ENCODE peak calls at places on chromosomes 11 and 22, in seven cellular contexts. V is IMR-90, E is neuronal stem cell, L is mesenchymal stem cell, K is H1, B is mesendoderm, P is H9. Y is an unnamed sample.

GRCh38 chr11:13261600-13262061 is 16.0 kb upstream of the BMAL1 start:
- DNase-seq in E (no peak), L (peak; percentile 93), P (no peak), B (peak; percentile 88), K (no peak), V (peak; percentile 87), Y (peak; percentile 72)

GRCh38 chr11:128956401-128957203 is 13.9 kb upstream of the TP53AIP1 start:
- DNase-seq in E (peak; percentile 67), P (no peak), K (no peak), B (peak; percentile 89), V (peak; percentile 78), L (peak; percentile 80), Y (peak; percentile 48)

GRCh38 chr22:21736948-21737347 is 1.4 kb upstream of the YPEL1 start:
- DNase-seq in P (no peak), K (no peak), V (no peak), B (no peak), E (no peak), L (no peak), Y (no peak)

GRCh38 chr11:70567680-70568503 is 169.6 kb downstream of the CTTN start:
- DNase-seq in K (no peak), L (peak; percentile 54), E (no peak), V (peak; percentile 10), B (peak; percentile 68), P (peak; percentile 60), Y (peak; percentile 71)

GRCh38 chr22:44394246-44395115 is 81.7 kb upstream of the SHISAL1 start:
- DNase-seq in E (no peak), B (no peak), K (no peak), P (peak; percentile 15), L (no peak), V (no peak), Y (no peak)

GRCh38 chr22:32623943-32624342 is 149.3 kb downstream of the FBXO7 start:
- DNase-seq in V (peak; percentile 98), K (no peak), P (no peak), E (no peak), B (no peak), L (peak; percentile 70), Y (no peak)

GRCh38 chr11:76044750-76045320 is 161.5 kb downstream of the WNT11 start:
- DNase-seq in B (no peak), E (no peak), V (no peak), L (no peak), P (no peak), K (no peak), Y (peak; percentile 71)

GRCh38 chr22:40156001-40156516 is 21.7 kb upstream of the TNRC6B start:
- DNase-seq in V (peak; percentile 85), K (peak; percentile 19), E (no peak), P (peak; percentile 69), L (peak; percentile 90), B (peak; percentile 80), Y (peak; percentile 75)

GRCh38 chr22:37454857-37455686 is 27.8 kb upstream of the ELFN2 start:
- DNase-seq in E (no peak), P (no peak), B (peak; percentile 73), L (peak; percentile 96), K (no peak), V (peak; percentile 89), Y (peak; percentile 44)

GRCh38 chr11:10087621-10088225 is 206.3 kb downstream of the SBF2 start:
- DNase-seq in B (no peak), V (no peak), K (no peak), E (no peak), L (no peak), P (no peak), Y (no peak)

GRCh38 chr11:36233226-36233625 is 56.0 kb downstream of the COMMD9 start:
- DNase-seq in K (no peak), P (no peak), B (no peak), V (peak; percentile 16), E (no peak), L (peak; percentile 74), Y (no peak)

GRCh38 chr11:84922836-84923235 is 704.3 kb downstream of the DLG2 start:
- DNase-seq in K (no peak), E (no peak), B (peak; percentile 21), P (no peak), V (no peak), L (no peak), Y (no peak)

GRCh38 chr11:79493555-79494171 is 52.8 kb upstream of the TENM4 start:
- DNase-seq in P (peak; percentile 95), E (peak; percentile 73), L (peak; percentile 55), V (peak; percentile 62), K (peak; percentile 92), B (peak; percentile 93), Y (peak; percentile 76)

GRCh38 chr11:114666760-114667159 is 11.6 kb upstream of the NXPE2 start:
- DNase-seq in E (no peak), B (no peak), V (no peak), P (no peak), K (no peak), L (no peak), Y (no peak)

GRCh38 chr11:88538088-88538487 is 200.6 kb upstream of the CTSC start:
- DNase-seq in K (no peak), B (no peak), P (no peak), V (peak; percentile 56), L (peak; percentile 20), E (no peak), Y (no peak)

GRCh38 chr11:93646399-93646798 is 15.1 kb upstream of the CEP295 start:
- DNase-seq in L (no peak), P (no peak), K (no peak), B (no peak), V (no peak), E (no peak), Y (no peak)

GRCh38 chr22:32775957-32776356 is 25.5 kb upstream of the TIMP3 start:
- DNase-seq in E (no peak), K (no peak), P (no peak), L (no peak), B (peak; percentile 60), V (no peak), Y (no peak)

GRCh38 chr11:114678125-114679036 is at the start of gene NXPE2:
- DNase-seq in P (no peak), E (no peak), L (peak; percentile 79), K (no peak), V (peak; percentile 57), B (no peak), Y (peak; percentile 59)

GRCh38 chr22:39185601-39186012 is 33.1 kb upstream of the CBX7 start:
- DNase-seq in V (peak; percentile 49), E (no peak), K (no peak), L (peak; percentile 84), P (no peak), B (no peak), Y (no peak)

GRCh38 chr11:44568706-44569473 is 3.4 kb downstream of the CD82 start:
- DNase-seq in L (peak; percentile 99), V (peak; percentile 98), P (no peak), B (no peak), K (no peak), E (no peak), Y (peak; percentile 55)

GRCh38 chr11:36034572-36035331 is 90.9 kb downstream of the LDLRAD3 start:
- DNase-seq in V (peak; percentile 90), K (no peak), P (no peak), E (no peak), B (no peak), L (peak; percentile 90), Y (peak; percentile 76)

GRCh38 chr11:16981651-16982194 is 32.5 kb downstream of the PLEKHA7 start:
- DNase-seq in B (peak; percentile 88), P (peak; percentile 49), V (peak; percentile 14), K (peak; percentile 29), E (peak; percentile 76), L (peak; percentile 8), Y (peak; percentile 89)
- H3K9ac ChIP-seq in B (no peak overlapping the region), P (no peak overlapping the region), V (no peak overlapping the region), K (no peak overlapping the region), E (no peak overlapping the region), L (no peak overlapping the region), Y (no peak overlapping the region)

DNA sequence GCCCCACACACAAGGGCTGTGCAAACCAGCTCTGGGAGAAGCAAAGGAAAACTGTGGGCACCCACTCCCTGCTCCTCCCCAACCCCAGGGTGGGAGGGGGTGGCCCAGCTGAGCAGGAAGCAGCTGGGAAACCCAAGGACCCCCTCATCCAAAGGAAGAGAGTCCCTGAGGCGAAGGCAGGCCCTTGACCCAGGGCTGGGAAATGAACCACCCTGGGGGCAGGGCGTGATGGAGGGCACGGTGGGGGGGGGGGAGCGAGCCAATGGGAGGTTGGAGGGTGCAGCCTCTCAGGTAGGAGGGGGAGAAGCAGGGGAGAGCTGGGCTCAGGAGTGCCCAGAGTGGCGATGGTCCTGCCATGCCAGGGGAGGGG is 16.8 kb downstream of the SCN4B start:
- DNase-seq in V (no peak), L (no peak), P (no peak), E (no peak), B (no peak), K (no peak), Y (no peak)
- H3K18ac ChIP-seq in V (no peak overlapping the region), L (no peak overlapping the region), P (no peak overlapping the region), E (no peak overlapping the region), B (no peak overlapping the region), K (no peak overlapping the region), Y (no peak overlapping the region)

GRCh38 chr22:49780281-49780991 is 47.2 kb downstream of the BRD1 start:
- DNase-seq in E (no peak), L (no peak), V (no peak), P (no peak), K (no peak), B (no peak), Y (no peak)
- H3K9ac ChIP-seq in E (no peak overlapping the region), L (no peak overlapping the region), V (no peak overlapping the region), P (no peak overlapping the region), K (no peak overlapping the region), B (no peak overlapping the region), Y (no peak overlapping the region)

DNA sequence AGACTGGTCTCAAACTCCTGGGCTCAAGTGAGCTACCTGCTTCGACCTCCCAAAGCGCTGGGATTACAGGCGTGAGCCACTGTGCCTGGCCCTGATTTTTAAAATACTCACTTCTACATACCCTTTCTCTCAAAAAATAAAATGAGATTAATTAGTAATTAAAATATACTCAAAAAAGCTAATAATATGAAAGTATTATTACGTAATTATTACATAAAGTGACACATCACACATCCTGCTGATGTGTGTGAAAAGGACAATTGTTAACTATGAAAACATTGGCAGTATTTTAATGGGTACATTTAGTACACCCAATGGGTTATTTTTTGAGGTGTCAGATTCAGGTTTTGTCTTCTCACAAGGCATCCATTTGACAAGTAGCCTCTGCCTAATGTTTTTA is 21.4 kb upstream of the MICAL3 start:
- DNase-seq in V (no peak), L (no peak), B (no peak), E (no peak), P (no peak), K (no peak), Y (no peak)
- H3K18ac ChIP-seq in V (no peak overlapping the region), L (no peak overlapping the region), B (no peak overlapping the region), E (no peak overlapping the region), P (no peak overlapping the region), K (no peak overlapping the region), Y (no peak overlapping the region)

DNA sequence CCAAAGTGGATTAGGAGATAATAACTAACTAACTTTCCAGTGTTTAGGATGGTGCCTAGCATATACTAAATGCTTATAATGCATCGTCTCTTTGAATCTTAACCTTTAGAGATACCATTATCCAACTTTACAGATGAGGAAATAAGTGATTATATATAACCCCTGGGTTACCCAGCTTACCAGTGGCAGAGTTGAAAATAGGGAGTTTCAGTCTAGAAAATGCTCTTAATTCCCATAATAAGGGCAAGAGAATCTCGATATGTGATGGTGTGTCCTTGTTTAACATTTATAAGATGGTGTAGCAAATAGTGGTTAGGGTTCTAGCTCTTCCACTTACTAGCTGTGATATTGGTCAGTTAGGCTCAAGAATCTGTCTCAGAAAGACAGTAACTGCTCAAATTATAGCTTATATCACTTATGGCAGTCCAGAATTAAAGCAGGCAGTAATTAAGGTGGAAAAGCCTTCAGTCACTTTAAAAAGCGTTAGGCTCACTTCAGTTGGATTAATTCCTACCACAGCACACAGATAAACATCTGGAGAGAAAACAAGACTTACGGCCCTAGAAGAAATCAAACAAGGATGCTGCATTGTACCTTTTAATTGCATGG is 6.3 kb downstream of the XBP1 start:
- DNase-seq in B (no peak), L (no peak), E (no peak), K (no peak), V (no peak), P (no peak), Y (peak; percentile 26)
- H3K9ac ChIP-seq in B (no peak overlapping the region), L (peak overlapping the region; percentile 7), E (no peak overlapping the region), K (no peak overlapping the region), V (no peak overlapping the region), P (no peak overlapping the region), Y (no peak overlapping the region)

Y was measured in trophoblast cell.